ENCODE peak calls at places on chromosomes 1 and 21, in four cellular contexts. One of them, this sample, is unnamed.

GRCh38 chr1:85282424-85282823 is 6.0 kb upstream of the BCL10 start:
- DNase-seq in AG04450: no peak
- DNase-seq in small intestine: no peak
- DNase-seq in heart right ventricle: no peak
- DNase-seq in this sample: no peak

GRCh38 chr21:42407476-42407875 is 3.8 kb downstream of the UBASH3A start:
- DNase-seq in AG04450: no peak
- DNase-seq in small intestine: no peak
- DNase-seq in heart right ventricle: no peak
- DNase-seq in this sample: no peak

GRCh38 chr1:112618114-112618720 is 724 bp downstream of the ST7L start:
- DNase-seq in AG04450: no peak
- DNase-seq in small intestine: peak
- DNase-seq in heart right ventricle: no peak
- DNase-seq in this sample: no peak

GRCh38 chr1:91796390-91796654 is 89.6 kb downstream of the TGFBR3 start:
- DNase-seq in AG04450: no peak
- DNase-seq in small intestine: no peak
- DNase-seq in heart right ventricle: no peak
- DNase-seq in this sample: no peak

GRCh38 chr1:94599090-94599813 is 57.7 kb upstream of the F3 start:
- DNase-seq in AG04450: no peak
- DNase-seq in small intestine: no peak
- DNase-seq in heart right ventricle: no peak
- DNase-seq in this sample: no peak

GRCh38 chr1:6614019-6614952 is 755 bp downstream of the PHF13 start:
- DNase-seq in AG04450: no peak
- DNase-seq in small intestine: peak
- DNase-seq in heart right ventricle: peak
- DNase-seq in this sample: peak

GRCh38 chr1:31004231-31004621 is 61.3 kb downstream of the PUM1 start:
- DNase-seq in AG04450: no peak
- DNase-seq in small intestine: no peak
- DNase-seq in heart right ventricle: no peak
- DNase-seq in this sample: no peak

GRCh38 chr1:93635614-93636543 is 45.8 kb downstream of the BCAR3 start:
- DNase-seq in AG04450: no peak
- DNase-seq in small intestine: no peak
- DNase-seq in heart right ventricle: peak
- DNase-seq in this sample: no peak

GRCh38 chr1:108747128-108747827 is 804 bp downstream of the STXBP3 start:
- DNase-seq in AG04450: peak
- DNase-seq in small intestine: peak
- DNase-seq in heart right ventricle: peak
- DNase-seq in this sample: peak

GRCh38 chr1:95854457-95854856 is 620.4 kb downstream of the RWDD3 start:
- DNase-seq in AG04450: no peak
- DNase-seq in small intestine: no peak
- DNase-seq in heart right ventricle: no peak
- DNase-seq in this sample: no peak

GRCh38 chr1:233714631-233715217 is 100.8 kb downstream of the KCNK1 start:
- DNase-seq in AG04450: no peak
- DNase-seq in small intestine: peak
- DNase-seq in heart right ventricle: no peak
- DNase-seq in this sample: no peak

GRCh38 chr1:22450421-22451021 is 1.1 kb upstream of the ZBTB40 start:
- DNase-seq in AG04450: no peak
- DNase-seq in small intestine: no peak
- DNase-seq in heart right ventricle: no peak
- DNase-seq in this sample: no peak

GRCh38 chr21:33325222-33326067 is 675 bp downstream of the IFNAR1 start:
- DNase-seq in AG04450: peak
- DNase-seq in small intestine: peak
- DNase-seq in heart right ventricle: peak
- DNase-seq in this sample: peak

GRCh38 chr1:154483941-154484803 is 17.8 kb upstream of the TDRD10 start:
- DNase-seq in AG04450: peak
- DNase-seq in small intestine: peak
- DNase-seq in heart right ventricle: no peak
- DNase-seq in this sample: no peak

GRCh38 chr1:85321237-85321964 is 45.0 kb upstream of the BCL10 start:
- DNase-seq in AG04450: no peak
- DNase-seq in small intestine: no peak
- DNase-seq in heart right ventricle: no peak
- DNase-seq in this sample: no peak

GRCh38 chr1:209430821-209431259 is 152.7 kb upstream of the CAMK1G start:
- DNase-seq in AG04450: no peak
- DNase-seq in small intestine: no peak
- DNase-seq in heart right ventricle: no peak
- DNase-seq in this sample: no peak

GRCh38 chr1:178530037-178530402 is 17.1 kb downstream of the TEX35 start:
- DNase-seq in AG04450: no peak
- DNase-seq in small intestine: peak
- DNase-seq in heart right ventricle: peak
- DNase-seq in this sample: peak

GRCh38 chr1:110218739-110219138 is 8.6 kb downstream of the KCNC4 start:
- DNase-seq in AG04450: no peak
- DNase-seq in small intestine: no peak
- DNase-seq in heart right ventricle: no peak
- DNase-seq in this sample: no peak

GRCh38 chr1:161033751-161034150 is 5.0 kb downstream of the TSTD1 start:
- DNase-seq in AG04450: no peak
- DNase-seq in small intestine: no peak
- DNase-seq in heart right ventricle: no peak
- DNase-seq in this sample: no peak

GRCh38 chr1:2166254-2166653 is 28.3 kb downstream of the FAAP20 start:
- DNase-seq in AG04450: no peak
- DNase-seq in small intestine: no peak
- DNase-seq in heart right ventricle: no peak
- DNase-seq in this sample: no peak

GRCh38 chr21:30206551-30207251 is 9.2 kb downstream of the CLDN8 start:
- DNase-seq in AG04450: no peak
- DNase-seq in small intestine: no peak
- DNase-seq in heart right ventricle: no peak
- DNase-seq in this sample: no peak

GRCh38 chr1:20521960-20522861 is 14.3 kb upstream of the MUL1 start:
- DNase-seq in AG04450: peak
- DNase-seq in small intestine: peak
- DNase-seq in heart right ventricle: peak
- DNase-seq in this sample: peak

GRCh38 chr1:156481527-156481926 is 19.0 kb downstream of the MEF2D start:
- DNase-seq in AG04450: no peak
- DNase-seq in small intestine: no peak
- DNase-seq in heart right ventricle: no peak
- DNase-seq in this sample: no peak

GRCh38 chr1:237492359-237492758 is 398.4 kb downstream of the ZP4 start:
- DNase-seq in AG04450: no peak
- DNase-seq in small intestine: peak
- DNase-seq in heart right ventricle: no peak
- DNase-seq in this sample: no peak

GRCh38 chr1:214551436-214552173 is at the start of gene PTPN14:
- DNase-seq in AG04450: peak
- DNase-seq in small intestine: peak
- DNase-seq in heart right ventricle: peak
- DNase-seq in this sample: peak

GRCh38 chr1:152397474-152397873 is 16.6 kb downstream of the CRNN start:
- DNase-seq in AG04450: no peak
- DNase-seq in small intestine: no peak
- DNase-seq in heart right ventricle: no peak
- DNase-seq in this sample: no peak

GRCh38 chr1:179043266-179043665 is 17.6 kb downstream of the FAM20B start:
- DNase-seq in AG04450: no peak
- DNase-seq in small intestine: no peak
- DNase-seq in heart right ventricle: no peak
- DNase-seq in this sample: no peak

GRCh38 chr1:33563702-33564101 is 91.3 kb downstream of the ZSCAN20 start:
- DNase-seq in AG04450: no peak
- DNase-seq in small intestine: no peak
- DNase-seq in heart right ventricle: no peak
- DNase-seq in this sample: no peak

GRCh38 chr1:168470821-168471473 is 72.8 kb downstream of the XCL2 start:
- DNase-seq in AG04450: peak
- DNase-seq in small intestine: no peak
- DNase-seq in heart right ventricle: no peak
- DNase-seq in this sample: no peak

DNA sequence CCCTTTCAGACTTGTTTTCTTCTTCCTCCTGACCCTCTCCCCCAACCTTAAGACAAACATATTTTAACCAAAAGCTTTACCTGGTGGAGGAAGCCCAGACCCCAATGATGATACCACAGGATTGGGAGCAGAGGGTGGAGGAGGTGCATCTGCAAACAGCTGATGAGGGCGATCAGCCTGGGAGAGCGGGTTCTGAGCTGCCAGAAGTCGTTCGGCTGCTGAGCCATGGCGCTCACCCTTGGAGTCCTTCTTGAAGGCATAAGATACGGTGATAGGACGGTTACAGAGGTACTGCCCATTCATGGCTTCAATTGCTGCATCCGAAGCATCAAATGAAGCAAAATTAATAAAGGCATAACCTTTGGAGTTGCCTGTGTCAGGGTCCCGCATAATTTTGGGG is 1.3 kb downstream of the SF3B4 start:
- DNase-seq in AG04450: no peak
- DNase-seq in small intestine: no peak
- DNase-seq in heart right ventricle: no peak
- DNase-seq in this sample: no peak
- H3K4me3 ChIP-seq in AG04450: peak
- H3K4me3 ChIP-seq in small intestine: no peak
- H3K4me3 ChIP-seq in heart right ventricle: peak
- H3K4me3 ChIP-seq in this sample: no peak

GRCh38 chr1:183918589-183918988 is 113.7 kb downstream of the RGL1 start:
- DNase-seq in AG04450: no peak
- DNase-seq in small intestine: no peak
- DNase-seq in heart right ventricle: no peak
- DNase-seq in this sample: no peak

GRCh38 chr1:183920651-183921050 is 115.7 kb downstream of the RGL1 start:
- DNase-seq in AG04450: no peak
- DNase-seq in small intestine: no peak
- DNase-seq in heart right ventricle: no peak
- DNase-seq in this sample: no peak

GRCh38 chr1:183925947-183926346 is 111.6 kb downstream of the COLGALT2 start:
- DNase-seq in AG04450: no peak
- DNase-seq in small intestine: peak
- DNase-seq in heart right ventricle: no peak
- DNase-seq in this sample: no peak

GRCh38 chr1:183926978-183927377 is 110.5 kb downstream of the COLGALT2 start:
- DNase-seq in AG04450: no peak
- DNase-seq in small intestine: peak
- DNase-seq in heart right ventricle: no peak
- DNase-seq in this sample: no peak

GRCh38 chr1:183922197-183922596 is 115.3 kb downstream of the COLGALT2 start:
- DNase-seq in AG04450: no peak
- DNase-seq in small intestine: no peak
- DNase-seq in heart right ventricle: no peak
- DNase-seq in this sample: no peak
- H3K27ac ChIP-seq in AG04450: no peak
- H3K27ac ChIP-seq in small intestine: no peak
- H3K27ac ChIP-seq in heart right ventricle: no peak
- H3K27ac ChIP-seq in this sample: no peak

DNA sequence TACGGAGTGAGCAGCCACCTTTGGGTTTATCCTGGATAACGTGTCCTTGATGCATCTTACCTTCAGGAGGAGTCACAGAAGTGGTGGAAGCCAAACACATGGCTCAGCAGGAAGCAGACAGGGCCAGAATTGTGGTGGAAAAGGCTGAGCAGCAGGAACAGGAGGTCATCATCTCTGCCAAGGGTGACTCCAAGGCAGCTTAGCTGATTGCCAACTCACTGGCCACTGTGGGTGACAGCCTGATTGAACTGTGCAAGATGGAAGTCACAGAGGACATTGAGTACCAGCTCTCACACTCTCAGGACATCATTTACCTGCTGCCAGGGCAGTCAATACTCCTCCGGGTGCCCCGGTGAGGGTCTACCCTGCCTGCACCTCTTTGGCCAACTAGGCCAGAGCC is 179.3 kb downstream of the FAF1 start:
- DNase-seq in AG04450: no peak
- DNase-seq in small intestine: no peak
- DNase-seq in heart right ventricle: no peak
- DNase-seq in this sample: no peak
- H3K4me3 ChIP-seq in AG04450: no peak
- H3K4me3 ChIP-seq in small intestine: no peak
- H3K4me3 ChIP-seq in heart right ventricle: no peak
- H3K4me3 ChIP-seq in this sample: no peak

GRCh38 chr1:181038399-181038873 is 4.7 kb downstream of the MR1 start:
- DNase-seq in AG04450: no peak
- DNase-seq in small intestine: peak
- DNase-seq in heart right ventricle: peak
- DNase-seq in this sample: no peak

GRCh38 chr1:181028241-181029014 is 5.4 kb upstream of the MR1 start:
- DNase-seq in AG04450: peak
- DNase-seq in small intestine: no peak
- DNase-seq in heart right ventricle: no peak
- DNase-seq in this sample: no peak

GRCh38 chr1:181036107-181036843 is 2.5 kb downstream of the MR1 start:
- DNase-seq in AG04450: no peak
- DNase-seq in small intestine: no peak
- DNase-seq in heart right ventricle: no peak
- DNase-seq in this sample: no peak

GRCh38 chr1:181033128-181033798 is 520 bp upstream of the MR1 start:
- DNase-seq in AG04450: no peak
- DNase-seq in small intestine: peak
- DNase-seq in heart right ventricle: no peak
- DNase-seq in this sample: no peak

DNA sequence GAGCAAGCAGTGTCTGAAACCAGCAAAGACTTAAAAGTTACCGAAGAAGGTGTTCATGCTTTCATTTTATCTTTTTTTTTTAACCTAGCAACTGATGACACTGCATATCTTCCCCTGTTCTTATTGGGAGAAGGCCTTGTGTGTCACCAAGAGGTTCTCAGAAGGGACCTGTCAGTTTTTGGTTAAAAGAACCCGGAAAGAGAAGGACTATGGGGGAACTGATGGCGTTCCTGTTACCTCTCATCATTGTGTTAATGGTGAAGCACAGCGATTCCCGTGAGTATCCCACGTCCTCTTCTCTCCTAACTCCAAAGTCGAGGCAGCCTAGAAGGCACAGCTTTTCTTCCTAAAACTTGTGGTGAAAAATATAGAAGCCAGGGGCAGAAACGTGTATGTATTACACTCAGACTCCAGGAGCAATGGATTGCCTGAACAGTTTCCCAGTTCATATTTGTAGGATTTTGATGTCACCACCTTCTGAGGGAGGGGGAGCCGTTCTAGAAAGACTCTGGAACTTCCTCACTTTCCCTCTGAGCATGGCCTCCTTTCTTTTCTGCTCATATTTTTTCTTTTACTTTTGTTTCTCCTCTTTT is at the start of gene MR1:
- DNase-seq in AG04450: peak
- DNase-seq in small intestine: peak
- DNase-seq in heart right ventricle: no peak
- DNase-seq in this sample: no peak
- H3K27ac ChIP-seq in AG04450: peak
- H3K27ac ChIP-seq in small intestine: peak
- H3K27ac ChIP-seq in heart right ventricle: peak
- H3K27ac ChIP-seq in this sample: peak

GRCh38 chr1:88075813-88076212 is 608.3 kb upstream of the PKN2 start:
- DNase-seq in AG04450: no peak
- DNase-seq in small intestine: no peak
- DNase-seq in heart right ventricle: no peak
- DNase-seq in this sample: no peak

GRCh38 chr1:88079036-88079435 is 605.0 kb upstream of the PKN2 start:
- DNase-seq in AG04450: no peak
- DNase-seq in small intestine: no peak
- DNase-seq in heart right ventricle: no peak
- DNase-seq in this sample: no peak

GRCh38 chr1:88080875-88081274 is 603.2 kb upstream of the PKN2 start:
- DNase-seq in AG04450: no peak
- DNase-seq in small intestine: peak
- DNase-seq in heart right ventricle: no peak
- DNase-seq in this sample: no peak
- H3K4me3 ChIP-seq in AG04450: no peak
- H3K4me3 ChIP-seq in small intestine: no peak
- H3K4me3 ChIP-seq in heart right ventricle: no peak
- H3K4me3 ChIP-seq in this sample: no peak